ENCODE peak calls at places on chromosome 3, in five cellular contexts. H is ovary, L is GM23338, J is SK-N-SH, K is PC-3. W is an unnamed sample.

GRCh38 chr3:169232863-169233262 is 430.6 kb downstream of the MECOM start:
- DNase-seq in K (no peak), L (no peak), H (no peak), J (no peak), W (peak)

GRCh38 chr3:102570551-102570950 is 135.7 kb downstream of the ZPLD1 start:
- DNase-seq in L (no peak), H (no peak), K (no peak), J (no peak), W (no peak)

GRCh38 chr3:16800361-16800760 is 84.4 kb upstream of the PLCL2 start:
- DNase-seq in L (no peak), K (no peak), H (no peak), J (no peak), W (no peak)

GRCh38 chr3:156449712-156450574 is 105.0 kb downstream of the SSR3 start:
- DNase-seq in K (peak), J (peak), L (peak), H (no peak), W (peak)

GRCh38 chr3:159536876-159537275 is 451.8 kb upstream of the IL12A start:
- DNase-seq in J (no peak), K (no peak), L (no peak), H (no peak), W (no peak)

GRCh38 chr3:188315563-188315962 is 161.6 kb downstream of the LPP start:
- DNase-seq in J (no peak), K (no peak), H (no peak), L (no peak), W (no peak)

GRCh38 chr3:159816507-159816906 is 172.1 kb upstream of the IL12A start:
- DNase-seq in L (no peak), H (no peak), J (no peak), K (peak), W (no peak)

GRCh38 chr3:136194409-136195257 is 1.5 kb downstream of the MSL2 start:
- DNase-seq in K (no peak), H (peak), L (peak), J (peak), W (peak)

GRCh38 chr3:115986555-115987207 is 363.4 kb downstream of the GAP43 start:
- DNase-seq in H (no peak), K (peak), J (peak), L (peak), W (peak)

GRCh38 chr3:192090586-192090985 is 629.6 kb downstream of the PYDC2 start:
- DNase-seq in H (no peak), J (no peak), K (peak), L (peak), W (no peak)

GRCh38 chr3:86416334-86416733 is 574.6 kb downstream of the VGLL3 start:
- DNase-seq in L (peak), H (no peak), K (peak), J (no peak), W (no peak)

GRCh38 chr3:190229632-190230424 is 92.4 kb downstream of the CLDN1 start:
- DNase-seq in L (no peak), H (no peak), K (peak), J (no peak), W (peak)

GRCh38 chr3:133293397-133294107 is 106.3 kb upstream of the BFSP2 start:
- DNase-seq in J (peak), L (no peak), K (no peak), H (no peak), W (no peak)

GRCh38 chr3:47825590-47825989 is 22.7 kb downstream of the DHX30 start:
- DNase-seq in K (no peak), L (peak), H (no peak), J (peak), W (no peak)

DNA sequence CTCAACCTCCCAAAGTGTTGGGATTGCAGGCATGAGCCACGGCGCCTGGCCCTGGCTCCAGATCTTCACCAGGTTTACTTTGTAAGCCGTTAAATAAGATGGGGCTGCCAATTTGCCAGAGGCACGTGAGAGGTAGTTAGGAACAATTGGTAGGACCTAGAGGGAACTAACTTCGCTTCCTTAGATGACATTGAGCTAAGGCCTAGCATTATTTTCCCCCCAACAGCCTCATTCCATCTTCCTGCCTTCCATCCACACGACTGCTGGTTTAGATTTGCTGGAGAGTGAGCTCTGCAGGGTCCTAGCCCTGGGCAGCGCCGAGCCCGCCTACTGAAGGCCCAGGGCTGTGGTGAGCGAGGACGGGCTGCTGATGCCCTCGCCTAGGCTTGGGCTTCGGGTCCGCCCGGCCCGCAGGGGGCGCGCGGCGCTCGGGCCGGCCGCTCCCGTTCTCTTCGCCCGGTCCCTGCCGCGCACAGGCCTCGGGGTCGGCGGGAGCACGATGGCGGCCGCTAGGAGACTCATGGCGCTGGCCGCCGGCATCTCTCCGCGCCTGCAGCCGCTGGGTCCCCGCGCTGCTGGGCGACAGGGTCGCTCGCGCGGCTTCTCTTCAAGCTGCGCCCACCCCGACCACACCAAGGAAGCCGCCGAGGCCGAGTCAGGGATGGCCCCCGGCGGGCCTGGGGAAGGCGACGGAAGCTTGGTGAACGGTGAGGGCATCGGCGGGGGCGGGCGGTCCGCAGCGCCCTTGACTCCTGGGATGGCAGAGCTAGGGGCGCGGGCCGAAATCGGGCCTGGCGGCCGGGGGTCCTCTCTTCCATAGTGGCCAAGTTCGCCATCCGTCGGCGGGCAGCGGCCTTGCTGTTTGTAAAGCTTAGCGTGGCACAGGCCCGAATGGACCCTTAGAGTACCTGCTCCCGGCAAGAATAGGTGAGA is 21.9 kb downstream of the DHX30 start:
- DNase-seq in J (peak), K (peak), H (peak), L (peak), W (peak)
- TF ChIP-seq CTCF in J (peak), K (peak), H (peak), L (peak), W (peak)

GRCh38 chr3:98778383-98778782 is 15.2 kb downstream of the ST3GAL6 start:
- DNase-seq in J (no peak), K (no peak), H (no peak), L (no peak), W (peak)

GRCh38 chr3:98780343-98780742 is 17.2 kb downstream of the ST3GAL6 start:
- DNase-seq in J (no peak), K (no peak), L (no peak), H (no peak), W (peak)

GRCh38 chr3:98778852-98779379 is 15.8 kb downstream of the ST3GAL6 start:
- DNase-seq in K (no peak), L (no peak), J (no peak), H (no peak), W (peak)

GRCh38 chr3:98777801-98778220 is 14.7 kb downstream of the ST3GAL6 start:
- DNase-seq in K (peak), H (no peak), J (no peak), L (no peak), W (peak)

DNA sequence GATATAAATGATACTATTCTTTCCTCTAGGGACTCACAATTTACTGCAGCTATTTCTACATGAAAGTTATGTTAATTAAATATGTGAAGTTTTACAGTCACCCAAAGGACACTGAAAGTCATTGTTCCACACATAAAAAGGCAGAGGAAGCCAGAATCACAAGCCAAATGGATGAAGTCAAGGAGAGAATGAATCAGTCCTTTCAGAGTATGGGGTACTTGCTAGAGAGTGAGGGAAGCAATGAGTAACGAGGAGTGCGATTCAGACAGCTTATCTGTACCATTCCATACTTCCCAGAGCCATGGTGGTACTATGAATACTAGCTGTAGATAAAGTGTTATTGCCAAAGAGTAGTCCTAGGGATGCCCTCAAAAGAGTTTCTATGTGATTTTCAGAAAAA is 16.8 kb downstream of the ST3GAL6 start:
- DNase-seq in J (no peak), K (no peak), H (no peak), L (no peak), W (peak)
- H3K4me3 ChIP-seq in J (no peak), K (no peak), H (no peak), L (no peak), W (no peak)

DNA sequence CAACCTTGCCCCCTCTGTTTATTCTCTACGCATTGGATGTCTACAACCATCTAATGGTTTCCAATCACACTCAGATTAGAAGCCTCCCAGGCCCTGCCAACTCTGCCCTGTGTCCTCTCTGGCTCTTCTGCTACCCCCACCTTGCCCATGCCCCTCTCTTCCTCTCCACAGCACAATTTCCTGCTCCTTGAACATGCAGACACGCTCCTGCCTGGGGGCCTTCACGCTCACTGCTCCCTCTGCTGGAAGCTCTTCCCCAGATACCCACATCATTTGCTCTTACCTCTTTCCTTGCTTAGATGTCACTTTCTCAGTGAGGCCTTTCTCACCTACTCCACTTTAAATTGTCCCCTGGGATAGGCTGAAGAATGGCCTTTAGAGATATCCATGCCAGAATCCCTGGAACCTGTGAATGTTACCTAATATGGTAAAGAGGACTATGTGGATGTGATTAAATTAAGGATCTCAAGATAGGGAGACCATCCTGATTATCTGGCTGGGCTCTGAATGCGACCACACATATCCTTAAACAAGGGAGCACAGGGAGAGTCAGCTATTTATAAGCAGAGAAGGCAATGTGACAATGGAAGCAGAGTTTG is 9.9 kb downstream of the KY start:
- DNase-seq in H (no peak), K (peak), L (peak), J (peak), W (peak)
- TF ChIP-seq CTCF in H (no peak), K (peak), L (peak), J (peak), W (peak)

DNA sequence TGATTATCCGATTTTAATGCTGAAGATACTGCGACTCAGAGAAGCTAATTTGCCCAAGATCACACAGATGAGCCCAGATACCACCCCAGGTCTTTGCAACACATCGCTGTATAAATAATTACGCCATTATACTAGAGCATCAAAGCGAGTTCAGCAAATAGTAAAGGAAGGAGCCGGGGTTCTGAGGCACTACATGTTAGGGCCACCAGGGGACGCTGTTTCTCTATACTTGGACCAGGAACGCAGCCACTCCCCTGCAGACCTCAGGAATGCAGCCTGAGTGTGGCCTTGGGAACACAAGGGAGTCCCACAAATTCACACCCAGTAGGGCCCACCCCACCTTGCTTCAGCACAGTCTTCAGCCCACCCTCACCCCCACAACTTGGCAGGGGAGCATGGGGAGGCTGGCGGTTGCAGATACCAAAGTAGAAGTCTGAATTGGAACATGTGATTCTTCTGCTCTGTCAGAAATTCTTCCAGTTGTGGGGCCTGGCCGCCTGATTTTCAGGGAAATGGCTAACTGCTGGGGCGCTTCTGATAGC is 57.8 kb upstream of the RYK start:
- DNase-seq in J (peak), L (peak), K (peak), H (peak), W (peak)
- H3K4me3 ChIP-seq in J (peak), L (no peak), K (peak), H (no peak), W (peak)

DNA sequence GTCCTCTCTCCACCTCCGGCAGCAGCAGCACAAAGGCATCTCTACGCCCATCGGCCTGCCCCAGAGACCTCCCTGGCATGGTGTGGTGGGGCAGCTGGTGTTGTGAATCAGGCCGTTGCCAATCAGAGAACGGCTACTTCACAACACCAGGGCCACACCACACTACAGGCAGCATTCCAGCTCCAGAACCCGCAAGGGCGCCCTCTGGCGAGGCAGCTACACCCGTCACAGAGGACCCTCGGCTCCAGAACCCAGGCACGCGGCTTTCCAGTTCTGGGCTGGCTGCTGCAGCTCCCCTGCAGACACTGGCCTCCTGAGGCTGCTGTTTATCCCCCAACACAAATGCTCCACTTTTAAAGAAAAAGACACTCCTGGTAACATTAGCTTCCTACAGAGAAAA is 127.5 kb upstream of the TOPAZ1 start:
- DNase-seq in J (peak), K (peak), L (peak), H (no peak), W (peak)
- TF ChIP-seq CTCF in J (peak), K (peak), L (peak), H (no peak), W (peak)

GRCh38 chr3:61253756-61254155 is 2.5 kb upstream of the FHIT start:
- DNase-seq in L (no peak), K (no peak), H (no peak), J (no peak), W (no peak)
- H3K4me3 ChIP-seq in L (no peak), K (no peak), H (no peak), J (no peak), W (no peak)

GRCh38 chr3:126051741-126052140 is 32.2 kb downstream of the SLC41A3 start:
- DNase-seq in J (no peak), L (no peak), K (no peak), H (no peak), W (no peak)

GRCh38 chr3:126050626-126051025 is 33.3 kb downstream of the SLC41A3 start:
- DNase-seq in K (no peak), J (no peak), L (no peak), H (no peak), W (no peak)

GRCh38 chr3:126050050-126050392 is 33.9 kb downstream of the SLC41A3 start:
- DNase-seq in L (no peak), H (no peak), K (no peak), J (no peak), W (no peak)

GRCh38 chr3:126052196-126053058 is 31.5 kb downstream of the SLC41A3 start:
- DNase-seq in J (no peak), L (no peak), H (no peak), K (no peak), W (no peak)

DNA sequence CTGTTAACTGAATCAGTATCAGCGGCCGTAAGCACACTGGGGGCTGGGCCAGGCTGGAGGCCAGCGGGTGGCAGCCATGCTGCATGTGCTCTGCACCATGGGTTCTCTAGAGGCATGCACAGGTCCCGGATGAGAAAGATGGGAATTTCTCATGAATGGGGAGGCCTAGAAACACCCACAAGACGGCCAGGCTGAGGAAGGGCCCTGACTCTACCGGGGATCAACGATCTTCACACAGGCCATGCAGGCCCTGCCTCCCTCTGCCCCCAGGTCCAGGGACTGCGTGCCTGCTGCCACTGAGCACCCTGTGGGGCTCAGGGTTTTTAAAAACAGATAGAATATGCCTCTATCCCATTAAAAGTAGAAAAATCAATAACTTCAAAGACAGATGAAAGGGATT is 32.7 kb downstream of the SLC41A3 start:
- DNase-seq in H (no peak), J (no peak), L (no peak), K (no peak), W (no peak)
- TF ChIP-seq CTCF in H (no peak), J (no peak), L (no peak), K (no peak), W (no peak)